ENCODE peak calls at places on chromosomes 3 and 15, in four cellular contexts. One of them, this sample, is unnamed.

GRCh38 chr3:126621171-126621570 is 33.8 kb downstream of the TXNRD3 start:
- DNase-seq in Caki2: no peak
- DNase-seq in mesothelial cell of epicardium: no peak
- DNase-seq in CD8-positive, alpha-beta memory T cell: no peak
- DNase-seq in this sample: peak; percentile 43

GRCh38 chr3:136787226-136787793 is 31.6 kb upstream of the SLC35G2 start:
- DNase-seq in mesothelial cell of epicardium: no peak
- DNase-seq in CD8-positive, alpha-beta memory T cell: peak; percentile 7
- DNase-seq in Caki2: no peak
- DNase-seq in this sample: no peak

GRCh38 chr3:158792709-158793108 is 9.1 kb upstream of the MFSD1 start:
- DNase-seq in mesothelial cell of epicardium: no peak
- DNase-seq in CD8-positive, alpha-beta memory T cell: no peak
- DNase-seq in Caki2: no peak
- DNase-seq in this sample: peak; percentile 82

GRCh38 chr15:56491110-56491722 is 26.3 kb upstream of the MNS1 start:
- DNase-seq in CD8-positive, alpha-beta memory T cell: peak; percentile 12
- DNase-seq in mesothelial cell of epicardium: no peak
- DNase-seq in Caki2: peak; percentile 37
- DNase-seq in this sample: peak; percentile 39

GRCh38 chr15:25786040-25786439 is 77.1 kb downstream of the ATP10A start:
- DNase-seq in mesothelial cell of epicardium: no peak
- DNase-seq in Caki2: no peak
- DNase-seq in CD8-positive, alpha-beta memory T cell: no peak
- DNase-seq in this sample: no peak

GRCh38 chr3:115518100-115518852 is 105.0 kb upstream of the GAP43 start:
- DNase-seq in mesothelial cell of epicardium: no peak
- DNase-seq in CD8-positive, alpha-beta memory T cell: no peak
- DNase-seq in Caki2: peak; percentile 61
- DNase-seq in this sample: peak; percentile 66

GRCh38 chr3:19749448-19750017 is 184.5 kb downstream of the EFHB start:
- DNase-seq in mesothelial cell of epicardium: no peak
- DNase-seq in Caki2: no peak
- DNase-seq in CD8-positive, alpha-beta memory T cell: no peak
- DNase-seq in this sample: no peak

GRCh38 chr3:134312072-134312872 is 61.6 kb upstream of the RYK start:
- DNase-seq in Caki2: peak; percentile 77
- DNase-seq in mesothelial cell of epicardium: no peak
- DNase-seq in CD8-positive, alpha-beta memory T cell: no peak
- DNase-seq in this sample: peak; percentile 96

GRCh38 chr15:28977377-28978010 is 91.7 kb downstream of the APBA2 start:
- DNase-seq in Caki2: peak; percentile 88
- DNase-seq in mesothelial cell of epicardium: no peak
- DNase-seq in CD8-positive, alpha-beta memory T cell: no peak
- DNase-seq in this sample: peak; percentile 76

GRCh38 chr15:70492240-70493177 is 270.8 kb downstream of the UACA start:
- DNase-seq in CD8-positive, alpha-beta memory T cell: peak; percentile 69
- DNase-seq in Caki2: peak; percentile 80
- DNase-seq in mesothelial cell of epicardium: no peak
- DNase-seq in this sample: peak; percentile 96

GRCh38 chr3:143040264-143040879 is 39.0 kb downstream of the U2SURP start:
- DNase-seq in mesothelial cell of epicardium: no peak
- DNase-seq in CD8-positive, alpha-beta memory T cell: no peak
- DNase-seq in Caki2: peak; percentile 9
- DNase-seq in this sample: no peak

GRCh38 chr15:76163429-76164020 is 103.7 kb downstream of the TMEM266 start:
- DNase-seq in mesothelial cell of epicardium: no peak
- DNase-seq in Caki2: no peak
- DNase-seq in CD8-positive, alpha-beta memory T cell: no peak
- DNase-seq in this sample: no peak

This sample was measured in RCC 7860.